ENCODE peak calls at places on chromosomes 13 and 19, in seven cellular contexts. S is brain microvascular endothelial cell, R is natural killer cell, V is lower leg skin, K is right atrium auricular region, G is osteoblast, D is AG04450. B is an unnamed sample.

GRCh38 chr13:95100525-95101121 is 200.6 kb downstream of the ABCC4 start:
- DNase-seq in S (peak), R (no peak), V (no peak), K (no peak), G (peak), D (no peak), B (no peak)

GRCh38 chr19:44850641-44851109 is 4.6 kb downstream of the NECTIN2 start:
- DNase-seq in S (no peak), R (no peak), V (no peak), K (no peak), G (no peak), D (no peak), B (no peak)

GRCh38 chr13:96781141-96781540 is 213.1 kb downstream of the OXGR1 start:
- DNase-seq in S (no peak), R (no peak), V (no peak), K (peak), G (no peak), D (no peak), B (no peak)

GRCh38 chr19:16368385-16369305 is 44.0 kb downstream of the KLF2 start:
- DNase-seq in S (no peak), R (no peak), V (no peak), K (no peak), G (peak), D (no peak), B (no peak)

GRCh38 chr19:29574518-29574917 is 31.6 kb upstream of the POP4 start:
- DNase-seq in S (no peak), R (no peak), V (no peak), K (no peak), G (no peak), D (no peak), B (no peak)

GRCh38 chr13:105365831-105366230 is 1169.6 kb downstream of the EFNB2 start:
- DNase-seq in S (no peak), R (no peak), V (no peak), K (no peak), G (no peak), D (no peak), B (no peak)

GRCh38 chr13:44160549-44161278 is 212.9 kb upstream of the SERP2 start:
- DNase-seq in S (no peak), R (no peak), V (no peak), K (no peak), G (no peak), D (no peak), B (peak)

GRCh38 chr13:95485045-95485517 is 67.4 kb upstream of the CLDN10 start:
- DNase-seq in S (peak), R (no peak), V (no peak), K (peak), G (peak), D (no peak), B (no peak)

GRCh38 chr13:97200081-97200942 is 21.8 kb upstream of the MBNL2 start:
- DNase-seq in S (no peak), R (no peak), V (no peak), K (no peak), G (no peak), D (no peak), B (no peak)

GRCh38 chr19:45470147-45471081 is 2.6 kb downstream of the FOSB start:
- DNase-seq in S (peak), R (peak), V (no peak), K (no peak), G (peak), D (no peak), B (no peak)

GRCh38 chr13:90171649-90172048 is 1175.8 kb upstream of the MIR17HG start:
- DNase-seq in S (no peak), R (no peak), V (no peak), K (no peak), G (no peak), D (no peak), B (no peak)

GRCh38 chr19:53927745-53928144 is 18.7 kb downstream of the CACNG7 start:
- DNase-seq in S (peak), R (no peak), V (no peak), K (no peak), G (peak), D (peak), B (no peak)

GRCh38 chr19:1265611-1266115 is 3.5 kb upstream of the CIRBP start:
- DNase-seq in S (peak), R (peak), V (no peak), K (peak), G (peak), D (no peak), B (peak)

GRCh38 chr13:91399189-91400093 is 1.0 kb downstream of the GPC5 start:
- DNase-seq in S (no peak), R (no peak), V (no peak), K (no peak), G (no peak), D (no peak), B (no peak)

GRCh38 chr13:31056650-31057275 is 104.9 kb downstream of the HSPH1 start:
- DNase-seq in S (no peak), R (no peak), V (no peak), K (no peak), G (no peak), D (no peak), B (no peak)

GRCh38 chr19:40219721-40220276 is 1.6 kb upstream of the TTC9B start:
- DNase-seq in S (peak), R (no peak), V (no peak), K (no peak), G (peak), D (no peak), B (no peak)

GRCh38 chr13:112341446-112341845 is 34.7 kb upstream of the SPACA7 start:
- DNase-seq in S (no peak), R (no peak), V (no peak), K (no peak), G (no peak), D (no peak), B (no peak)

GRCh38 chr19:33294058-33294798 is 8.1 kb downstream of the CEBPA start:
- DNase-seq in S (no peak), R (no peak), V (no peak), K (no peak), G (peak), D (no peak), B (no peak)

GRCh38 chr19:32361574-32362317 is 16.3 kb downstream of the ZNF507 start:
- DNase-seq in S (no peak), R (no peak), V (no peak), K (no peak), G (no peak), D (no peak), B (no peak)

GRCh38 chr19:39303373-39304184 is 7.4 kb downstream of the IFNL1 start:
- DNase-seq in S (no peak), R (no peak), V (no peak), K (no peak), G (peak), D (no peak), B (no peak)

GRCh38 chr13:59587030-59587429 is 576.7 kb downstream of the DIAPH3 start:
- DNase-seq in S (no peak), R (no peak), V (no peak), K (no peak), G (no peak), D (no peak), B (no peak)

GRCh38 chr19:13149628-13150186 is 468 bp downstream of the STX10 start:
- DNase-seq in S (peak), R (peak), V (peak), K (no peak), G (peak), D (no peak), B (no peak)

GRCh38 chr19:35879770-35880317 is 11.5 kb downstream of the APLP1 start:
- DNase-seq in S (peak), R (peak), V (peak), K (peak), G (peak), D (peak), B (peak)

GRCh38 chr19:18659281-18660050 is 22.6 kb downstream of the KLHL26 start:
- DNase-seq in S (no peak), R (no peak), V (no peak), K (peak), G (peak), D (no peak), B (no peak)

GRCh38 chr13:30792257-30793000 is 57.1 kb downstream of the ALOX5AP start:
- DNase-seq in S (peak), R (no peak), V (peak), K (peak), G (peak), D (peak), B (peak)

GRCh38 chr13:26614721-26615120 is 57.2 kb downstream of the WASF3 start:
- DNase-seq in S (no peak), R (no peak), V (no peak), K (no peak), G (no peak), D (no peak), B (no peak)

GRCh38 chr13:110965038-110965754 is 50.3 kb upstream of the ANKRD10 start:
- DNase-seq in S (peak), R (no peak), V (no peak), K (no peak), G (no peak), D (no peak), B (no peak)

GRCh38 chr13:43145556-43145955 is 122.2 kb downstream of the DNAJC15 start:
- DNase-seq in S (no peak), R (no peak), V (no peak), K (no peak), G (no peak), D (no peak), B (no peak)

GRCh38 chr19:50798116-50798942 is 8.1 kb downstream of the ACP4 start:
- DNase-seq in S (no peak), R (no peak), V (no peak), K (no peak), G (peak), D (no peak), B (no peak)

GRCh38 chr19:51644636-51645271 is 1.9 kb downstream of the SIGLEC14 start:
- DNase-seq in S (no peak), R (no peak), V (no peak), K (no peak), G (no peak), D (no peak), B (no peak)

GRCh38 chr19:7888145-7888825 is at the start of gene LRRC8E:
- DNase-seq in S (peak), R (no peak), V (no peak), K (no peak), G (peak), D (no peak), B (no peak)

GRCh38 chr19:42269518-42270345 is 680 bp downstream of the CIC start:
- DNase-seq in S (no peak), R (peak), V (no peak), K (no peak), G (no peak), D (no peak), B (no peak)

GRCh38 chr13:38366954-38367645 is 17.4 kb downstream of the UFM1 start:
- DNase-seq in S (no peak), R (no peak), V (no peak), K (no peak), G (peak), D (no peak), B (no peak)

GRCh38 chr19:4606921-4607678 is 32.2 kb upstream of the TNFAIP8L1 start:
- DNase-seq in S (no peak), R (no peak), V (no peak), K (no peak), G (peak), D (no peak), B (no peak)

GRCh38 chr19:56309511-56310185 is 5.0 kb downstream of the ZSCAN5A start:
- DNase-seq in S (peak), R (peak), V (no peak), K (no peak), G (peak), D (no peak), B (peak)

GRCh38 chr13:22726721-22727120 is 454.1 kb upstream of the SGCG start:
- DNase-seq in S (no peak), R (no peak), V (no peak), K (no peak), G (peak), D (no peak), B (no peak)

GRCh38 chr13:26324867-26325266 is 70.9 kb downstream of the CDK8 start:
- DNase-seq in S (no peak), R (no peak), V (no peak), K (no peak), G (no peak), D (no peak), B (no peak)

GRCh38 chr19:37564624-37565369 is 29.8 kb downstream of the ZNF571 start:
- DNase-seq in S (no peak), R (no peak), V (no peak), K (no peak), G (peak), D (no peak), B (no peak)

GRCh38 chr13:46666727-46667456 is 113.9 kb downstream of the LRCH1 start:
- DNase-seq in S (no peak), R (no peak), V (no peak), K (no peak), G (no peak), D (no peak), B (no peak)
- TF ChIP-seq CTCF in S (peak), R (no peak), V (no peak), K (no peak), G (no peak), D (no peak), B (no peak)

GRCh38 chr13:33069365-33069764 is 53.1 kb downstream of the KL start:
- DNase-seq in S (no peak), R (no peak), V (no peak), K (no peak), G (no peak), D (no peak), B (no peak)
- TF ChIP-seq CTCF in S (no peak), R (no peak), V (no peak), K (no peak), G (peak), D (no peak), B (peak)

GRCh38 chr19:10964903-10965302 is 4.1 kb downstream of the SMARCA4 start:
- DNase-seq in S (no peak), R (no peak), V (no peak), K (no peak), G (peak), D (no peak), B (no peak)
- TF ChIP-seq CTCF in S (peak), R (no peak), V (no peak), K (no peak), G (no peak), D (peak), B (peak)

GRCh38 chr19:48560095-48560530 is 8.1 kb downstream of the SULT2B1 start:
- DNase-seq in S (no peak), R (no peak), V (no peak), K (no peak), G (no peak), D (no peak), B (no peak)
- TF ChIP-seq CTCF in S (no peak), R (no peak), V (no peak), K (no peak), G (no peak), D (no peak), B (peak)

DNA sequence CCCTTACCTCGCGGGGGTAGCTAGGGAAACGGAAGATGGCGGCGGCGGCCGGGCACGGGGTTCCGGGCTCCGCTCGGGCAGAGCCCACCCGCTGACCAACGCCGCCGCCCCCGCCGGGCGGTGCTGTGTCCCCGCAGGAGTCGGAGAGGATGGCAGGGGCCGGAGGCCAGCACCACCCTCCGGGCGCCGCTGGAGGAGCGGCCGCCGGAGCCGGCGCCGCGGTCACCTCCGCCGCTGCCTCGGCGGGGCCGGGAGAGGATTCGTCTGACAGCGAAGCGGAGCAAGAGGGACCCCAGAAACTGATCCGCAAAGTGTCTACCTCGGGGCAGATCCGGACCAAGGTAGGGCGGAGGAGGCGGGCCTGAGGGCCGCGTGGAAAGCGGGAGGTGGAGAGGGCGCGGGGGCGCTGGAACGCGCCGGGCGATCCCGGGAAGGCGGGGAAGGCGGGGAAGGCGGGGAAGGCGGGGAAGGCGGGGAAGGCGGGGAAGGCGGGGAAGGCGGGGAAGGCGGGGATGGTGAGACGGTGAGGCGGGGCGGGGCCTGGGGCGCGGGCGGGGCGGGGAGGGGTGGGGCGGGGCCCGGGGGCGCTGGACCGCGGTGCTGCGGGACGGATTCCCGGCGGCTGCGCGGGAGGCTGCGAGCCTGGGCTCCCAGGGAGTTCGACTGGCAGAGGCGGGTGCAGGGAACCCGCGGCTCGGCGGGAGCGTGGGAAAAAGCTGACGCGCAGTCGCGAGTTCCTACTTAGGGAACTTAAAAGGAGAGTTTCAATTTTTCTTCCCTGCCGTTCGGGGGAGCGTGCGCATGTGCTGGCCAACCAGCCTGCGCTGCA is at the start of gene DGKH:
- DNase-seq in S (peak), R (no peak), V (peak), K (peak), G (peak), D (no peak), B (peak)
- TF ChIP-seq CTCF in S (no peak), R (no peak), V (no peak), K (no peak), G (no peak), D (no peak), B (peak)